ENCODE peak calls at places on chromosomes 4 and X, in five cellular contexts. One of them, this sample, is unnamed.

GRCh38 chr4:165560941-165561340 is 182.1 kb downstream of the CPE start:
- DNase-seq in dorsolateral prefrontal cortex: no peak
- DNase-seq in fibroblast of lung: peak
- DNase-seq in heart left ventricle: no peak
- DNase-seq in Peyer's patch: no peak
- DNase-seq in this sample: no peak

GRCh38 chr4:40729555-40729954 is 20.2 kb upstream of the NSUN7 start:
- DNase-seq in Peyer's patch: no peak
- DNase-seq in fibroblast of lung: no peak
- DNase-seq in dorsolateral prefrontal cortex: no peak
- DNase-seq in heart left ventricle: no peak
- DNase-seq in this sample: no peak

GRCh38 chrX:105744291-105744690 is 78.0 kb upstream of the NRK start:
- DNase-seq in dorsolateral prefrontal cortex: no peak
- DNase-seq in Peyer's patch: no peak
- DNase-seq in fibroblast of lung: no peak
- DNase-seq in heart left ventricle: no peak
- DNase-seq in this sample: no peak

GRCh38 chrX:25527596-25527995 is 511.8 kb upstream of the ARX start:
- DNase-seq in heart left ventricle: no peak
- DNase-seq in dorsolateral prefrontal cortex: no peak
- DNase-seq in Peyer's patch: no peak
- DNase-seq in fibroblast of lung: no peak
- DNase-seq in this sample: no peak

GRCh38 chr4:74660866-74661265 is 133.5 kb downstream of the BTC start:
- DNase-seq in fibroblast of lung: no peak
- DNase-seq in heart left ventricle: no peak
- DNase-seq in Peyer's patch: no peak
- DNase-seq in dorsolateral prefrontal cortex: no peak
- DNase-seq in this sample: no peak

GRCh38 chr4:71184195-71184781 is 154.5 kb upstream of the SLC4A4 start:
- DNase-seq in heart left ventricle: peak
- DNase-seq in dorsolateral prefrontal cortex: peak
- DNase-seq in Peyer's patch: no peak
- DNase-seq in fibroblast of lung: peak
- DNase-seq in this sample: no peak

GRCh38 chr4:185272232-185272631 is 62.8 kb downstream of the SNX25 start:
- DNase-seq in Peyer's patch: no peak
- DNase-seq in fibroblast of lung: no peak
- DNase-seq in heart left ventricle: no peak
- DNase-seq in dorsolateral prefrontal cortex: no peak
- DNase-seq in this sample: no peak

GRCh38 chrX:19593684-19594083 is 78.4 kb upstream of the MAP3K15 start:
- DNase-seq in Peyer's patch: no peak
- DNase-seq in heart left ventricle: peak
- DNase-seq in fibroblast of lung: peak
- DNase-seq in dorsolateral prefrontal cortex: no peak
- DNase-seq in this sample: no peak

GRCh38 chrX:40177942-40178715 is 80.4 kb upstream of the BCOR start:
- DNase-seq in heart left ventricle: no peak
- DNase-seq in fibroblast of lung: no peak
- DNase-seq in Peyer's patch: no peak
- DNase-seq in dorsolateral prefrontal cortex: no peak
- DNase-seq in this sample: no peak

GRCh38 chr4:3513807-3514206 is 18.4 kb downstream of the LRPAP1 start:
- DNase-seq in heart left ventricle: no peak
- DNase-seq in Peyer's patch: no peak
- DNase-seq in fibroblast of lung: no peak
- DNase-seq in dorsolateral prefrontal cortex: no peak
- DNase-seq in this sample: no peak

GRCh38 chr4:73874386-73874785 is 5.2 kb downstream of the CXCL1 start:
- DNase-seq in fibroblast of lung: no peak
- DNase-seq in Peyer's patch: no peak
- DNase-seq in heart left ventricle: no peak
- DNase-seq in dorsolateral prefrontal cortex: no peak
- DNase-seq in this sample: no peak

GRCh38 chr4:73964862-73965611 is 16.8 kb downstream of the PF4 start:
- DNase-seq in heart left ventricle: no peak
- DNase-seq in dorsolateral prefrontal cortex: no peak
- DNase-seq in Peyer's patch: peak
- DNase-seq in fibroblast of lung: no peak
- DNase-seq in this sample: no peak

GRCh38 chrX:88613338-88613737 is 133.7 kb upstream of the CPXCR1 start:
- DNase-seq in fibroblast of lung: no peak
- DNase-seq in Peyer's patch: no peak
- DNase-seq in dorsolateral prefrontal cortex: no peak
- DNase-seq in heart left ventricle: no peak
- DNase-seq in this sample: no peak

GRCh38 chr4:72896515-72896914 is 173.0 kb downstream of the COX18 start:
- DNase-seq in fibroblast of lung: peak
- DNase-seq in Peyer's patch: no peak
- DNase-seq in heart left ventricle: no peak
- DNase-seq in dorsolateral prefrontal cortex: no peak
- DNase-seq in this sample: no peak

GRCh38 chr4:1290165-1290977 is 680 bp downstream of the MAEA start:
- DNase-seq in fibroblast of lung: no peak
- DNase-seq in Peyer's patch: peak
- DNase-seq in dorsolateral prefrontal cortex: no peak
- DNase-seq in heart left ventricle: no peak
- DNase-seq in this sample: no peak

GRCh38 chr4:174080361-174080760 is 203.1 kb downstream of the FBXO8 start:
- DNase-seq in dorsolateral prefrontal cortex: no peak
- DNase-seq in Peyer's patch: no peak
- DNase-seq in fibroblast of lung: no peak
- DNase-seq in heart left ventricle: no peak
- DNase-seq in this sample: no peak

GRCh38 chrX:7941390-7942042 is 14.3 kb upstream of the PNPLA4 start:
- DNase-seq in heart left ventricle: no peak
- DNase-seq in Peyer's patch: no peak
- DNase-seq in dorsolateral prefrontal cortex: peak
- DNase-seq in fibroblast of lung: peak
- DNase-seq in this sample: no peak

GRCh38 chr4:14920759-14921313 is 81.4 kb upstream of the CPEB2 start:
- DNase-seq in dorsolateral prefrontal cortex: no peak
- DNase-seq in heart left ventricle: no peak
- DNase-seq in Peyer's patch: no peak
- DNase-seq in fibroblast of lung: no peak
- DNase-seq in this sample: no peak

GRCh38 chr4:185794637-185795036 is 17.4 kb downstream of the SORBS2 start:
- DNase-seq in Peyer's patch: no peak
- DNase-seq in dorsolateral prefrontal cortex: no peak
- DNase-seq in fibroblast of lung: peak
- DNase-seq in heart left ventricle: no peak
- DNase-seq in this sample: no peak

GRCh38 chr4:47623916-47624554 is 139.0 kb downstream of the ATP10D start:
- DNase-seq in dorsolateral prefrontal cortex: no peak
- DNase-seq in fibroblast of lung: peak
- DNase-seq in heart left ventricle: no peak
- DNase-seq in Peyer's patch: no peak
- DNase-seq in this sample: no peak

GRCh38 chrX:7110821-7111276 is 36.7 kb upstream of the STS start:
- DNase-seq in Peyer's patch: no peak
- DNase-seq in fibroblast of lung: peak
- DNase-seq in dorsolateral prefrontal cortex: no peak
- DNase-seq in heart left ventricle: no peak
- DNase-seq in this sample: no peak

GRCh38 chr4:8541981-8542715 is 38.0 kb upstream of the GPR78 start:
- DNase-seq in Peyer's patch: no peak
- DNase-seq in dorsolateral prefrontal cortex: no peak
- DNase-seq in fibroblast of lung: no peak
- DNase-seq in heart left ventricle: no peak
- DNase-seq in this sample: no peak

GRCh38 chrX:50893466-50893865 is 17.1 kb upstream of the BMP15 start:
- DNase-seq in fibroblast of lung: no peak
- DNase-seq in heart left ventricle: no peak
- DNase-seq in dorsolateral prefrontal cortex: no peak
- DNase-seq in Peyer's patch: no peak
- DNase-seq in this sample: no peak

GRCh38 chr4:46442963-46443362 is 53.0 kb upstream of the GABRA2 start:
- DNase-seq in fibroblast of lung: no peak
- DNase-seq in dorsolateral prefrontal cortex: peak
- DNase-seq in heart left ventricle: no peak
- DNase-seq in Peyer's patch: no peak
- DNase-seq in this sample: no peak

GRCh38 chr4:681736-682451 is 7.1 kb downstream of the SLC49A3 start:
- DNase-seq in fibroblast of lung: no peak
- DNase-seq in heart left ventricle: no peak
- DNase-seq in dorsolateral prefrontal cortex: no peak
- DNase-seq in Peyer's patch: peak
- DNase-seq in this sample: no peak

GRCh38 chrX:111352424-111352823 is 59.6 kb downstream of the DCX start:
- DNase-seq in dorsolateral prefrontal cortex: peak
- DNase-seq in Peyer's patch: no peak
- DNase-seq in heart left ventricle: peak
- DNase-seq in fibroblast of lung: peak
- DNase-seq in this sample: no peak

GRCh38 chr4:141109983-141110382 is 23.3 kb downstream of the RNF150 start:
- DNase-seq in dorsolateral prefrontal cortex: peak
- DNase-seq in Peyer's patch: no peak
- DNase-seq in fibroblast of lung: no peak
- DNase-seq in heart left ventricle: no peak
- DNase-seq in this sample: no peak
- H3K4me3 ChIP-seq in dorsolateral prefrontal cortex: no peak
- H3K4me3 ChIP-seq in Peyer's patch: no peak
- H3K4me3 ChIP-seq in fibroblast of lung: no peak
- H3K4me3 ChIP-seq in heart left ventricle: no peak
- H3K4me3 ChIP-seq in this sample: no peak

GRCh38 chrX:139883984-139884383 is 48.9 kb downstream of the ATP11C start:
- DNase-seq in Peyer's patch: no peak
- DNase-seq in heart left ventricle: no peak
- DNase-seq in dorsolateral prefrontal cortex: no peak
- DNase-seq in fibroblast of lung: no peak
- DNase-seq in this sample: no peak

GRCh38 chrX:139877710-139878414 is 55.0 kb downstream of the ATP11C start:
- DNase-seq in dorsolateral prefrontal cortex: no peak
- DNase-seq in fibroblast of lung: no peak
- DNase-seq in heart left ventricle: no peak
- DNase-seq in Peyer's patch: no peak
- DNase-seq in this sample: no peak

GRCh38 chrX:139881130-139881529 is 51.7 kb downstream of the ATP11C start:
- DNase-seq in fibroblast of lung: peak
- DNase-seq in Peyer's patch: no peak
- DNase-seq in heart left ventricle: no peak
- DNase-seq in dorsolateral prefrontal cortex: no peak
- DNase-seq in this sample: no peak

GRCh38 chrX:139882299-139882698 is 50.6 kb downstream of the ATP11C start:
- DNase-seq in Peyer's patch: no peak
- DNase-seq in heart left ventricle: no peak
- DNase-seq in fibroblast of lung: peak
- DNase-seq in dorsolateral prefrontal cortex: no peak
- DNase-seq in this sample: no peak

DNA sequence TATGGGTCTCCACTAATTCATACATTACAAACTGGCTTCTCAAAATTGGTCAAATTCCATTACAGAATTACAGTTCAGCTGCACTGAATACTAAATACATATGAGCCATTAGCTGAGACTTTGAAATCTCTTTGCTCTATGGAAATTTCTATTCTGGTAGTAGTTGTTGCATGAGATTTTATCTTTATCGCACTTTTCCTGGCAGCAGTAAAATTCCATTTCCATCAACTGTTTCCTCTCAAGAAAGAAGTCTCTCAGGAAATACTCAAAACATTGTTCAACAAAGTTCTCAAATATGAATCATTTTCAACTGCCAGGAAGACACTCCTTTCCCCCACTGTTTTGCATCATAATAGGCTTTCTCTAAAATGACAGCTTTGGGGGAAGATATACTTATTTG is 51.3 kb downstream of the ATP11C start:
- DNase-seq in dorsolateral prefrontal cortex: no peak
- DNase-seq in Peyer's patch: no peak
- DNase-seq in heart left ventricle: no peak
- DNase-seq in fibroblast of lung: peak
- DNase-seq in this sample: no peak
- H3K27ac ChIP-seq in dorsolateral prefrontal cortex: no peak
- H3K27ac ChIP-seq in Peyer's patch: no peak
- H3K27ac ChIP-seq in heart left ventricle: peak
- H3K27ac ChIP-seq in fibroblast of lung: peak
- H3K27ac ChIP-seq in this sample: peak

DNA sequence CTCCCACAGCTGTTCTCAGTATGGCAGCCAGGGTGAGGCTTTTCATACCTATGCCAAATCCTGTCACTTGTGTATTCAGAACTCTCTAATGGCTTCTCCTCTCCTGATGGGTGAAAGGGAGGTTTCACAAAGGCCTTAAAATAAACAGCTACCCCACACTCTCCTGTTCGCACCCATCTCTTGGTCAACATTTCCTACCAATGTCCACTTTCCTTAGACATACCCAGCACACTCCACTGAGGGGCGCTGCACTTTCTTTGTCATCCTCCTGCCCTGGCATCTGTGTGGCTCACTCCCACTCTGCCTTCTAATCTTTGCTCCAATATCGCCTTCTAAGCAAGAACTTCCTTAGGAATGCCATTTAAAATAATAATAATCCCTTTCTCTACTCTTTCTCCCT is 313.3 kb downstream of the PPP3CA start:
- DNase-seq in fibroblast of lung: no peak
- DNase-seq in Peyer's patch: no peak
- DNase-seq in dorsolateral prefrontal cortex: no peak
- DNase-seq in heart left ventricle: no peak
- DNase-seq in this sample: no peak
- TF ChIP-seq CTCF in fibroblast of lung: no peak
- TF ChIP-seq CTCF in Peyer's patch: no peak
- TF ChIP-seq CTCF in dorsolateral prefrontal cortex: no peak
- TF ChIP-seq CTCF in heart left ventricle: no peak
- TF ChIP-seq CTCF in this sample: no peak

GRCh38 chrX:30570505-30570904 is 7.1 kb downstream of the TASL start:
- DNase-seq in Peyer's patch: no peak
- DNase-seq in heart left ventricle: no peak
- DNase-seq in dorsolateral prefrontal cortex: no peak
- DNase-seq in fibroblast of lung: peak
- DNase-seq in this sample: no peak

GRCh38 chrX:30572004-30572403 is 5.6 kb downstream of the TASL start:
- DNase-seq in fibroblast of lung: no peak
- DNase-seq in heart left ventricle: no peak
- DNase-seq in Peyer's patch: no peak
- DNase-seq in dorsolateral prefrontal cortex: no peak
- DNase-seq in this sample: no peak

GRCh38 chrX:30572678-30573077 is 4.9 kb downstream of the TASL start:
- DNase-seq in heart left ventricle: no peak
- DNase-seq in Peyer's patch: no peak
- DNase-seq in dorsolateral prefrontal cortex: no peak
- DNase-seq in fibroblast of lung: no peak
- DNase-seq in this sample: no peak

GRCh38 chrX:30576881-30577280 is 685 bp downstream of the TASL start:
- DNase-seq in fibroblast of lung: no peak
- DNase-seq in Peyer's patch: no peak
- DNase-seq in heart left ventricle: no peak
- DNase-seq in dorsolateral prefrontal cortex: no peak
- DNase-seq in this sample: no peak

DNA sequence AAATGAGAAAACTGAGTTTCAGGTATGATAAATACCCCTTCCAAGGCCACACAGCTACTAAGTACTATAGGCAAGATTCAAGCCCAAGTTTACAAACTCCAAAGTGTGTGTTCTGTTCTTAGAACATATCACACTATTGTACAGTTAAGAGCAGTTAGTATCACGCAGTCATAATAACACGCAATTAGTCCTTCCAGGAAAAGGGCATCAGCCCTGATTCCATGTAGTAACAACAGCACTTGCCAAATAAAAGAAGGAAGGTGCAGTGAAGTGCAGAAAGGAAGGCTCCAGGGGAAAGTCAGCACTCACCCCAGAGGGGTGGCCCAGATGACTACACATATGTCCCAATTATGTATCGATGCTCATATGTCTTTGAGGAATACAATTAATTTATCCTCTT is 4.4 kb downstream of the TASL start:
- DNase-seq in heart left ventricle: no peak
- DNase-seq in dorsolateral prefrontal cortex: no peak
- DNase-seq in fibroblast of lung: no peak
- DNase-seq in Peyer's patch: no peak
- DNase-seq in this sample: no peak
- H3K4me3 ChIP-seq in heart left ventricle: no peak
- H3K4me3 ChIP-seq in dorsolateral prefrontal cortex: no peak
- H3K4me3 ChIP-seq in fibroblast of lung: no peak
- H3K4me3 ChIP-seq in Peyer's patch: no peak
- H3K4me3 ChIP-seq in this sample: no peak

This sample was measured in coronary artery.